ENCODE peak calls at places on chromosomes 6 and 20, in four cellular contexts. H is lower lobe of right lung, L is osteoblast, V is A549. G is an unnamed sample. For H3K4me1, the result is how much of the 10 kb centered on the place peaks cover.

GRCh38 chr6:169881398-169881797 is 130.0 kb downstream of the ERMARD start:
- DNase-seq in V (no peak), L (no peak), H (no peak), G (peak)

GRCh38 chr20:37542281-37542680 is 14.6 kb upstream of the BLCAP start:
- DNase-seq in V (peak), H (no peak), L (no peak), G (no peak)

GRCh38 chr6:115706981-115707380 is 353.7 kb downstream of the FRK start:
- DNase-seq in H (no peak), L (no peak), V (no peak), G (no peak)

GRCh38 chr6:148980234-148980633 is 233.4 kb downstream of the UST start:
- DNase-seq in L (no peak), V (no peak), H (no peak), G (no peak)

GRCh38 chr20:47720636-47721427 is 64.4 kb downstream of the SULF2 start:
- DNase-seq in H (no peak), L (no peak), V (no peak), G (no peak)

GRCh38 chr6:145214570-145214969 is 520.8 kb downstream of the EPM2A start:
- DNase-seq in V (peak), H (no peak), L (no peak), G (no peak)

GRCh38 chr6:3869632-3870527 is 20.7 kb downstream of the FAM50B start:
- DNase-seq in L (no peak), H (no peak), V (peak), G (no peak)

GRCh38 chr20:46013826-46014516 is 5.3 kb downstream of the MMP9 start:
- DNase-seq in V (peak), H (peak), L (peak), G (peak)

GRCh38 chr6:162798546-162798945 is 70.8 kb downstream of the PACRG start:
- DNase-seq in H (no peak), L (no peak), V (no peak), G (no peak)

GRCh38 chr6:135318728-135319469 is 137.8 kb downstream of the MYB start:
- DNase-seq in V (no peak), H (no peak), L (no peak), G (no peak)

GRCh38 chr6:20028143-20028542 is 184.1 kb downstream of the MBOAT1 start:
- DNase-seq in L (no peak), V (no peak), H (no peak), G (no peak)

GRCh38 chr20:62876826-62877728 is 15.5 kb upstream of the TCFL5 start:
- DNase-seq in H (no peak), V (no peak), L (peak), G (peak)

GRCh38 chr20:46850416-46850815 is 44.2 kb upstream of the EYA2 start:
- DNase-seq in L (no peak), V (no peak), H (no peak), G (no peak)

GRCh38 chr6:37631295-37631694 is 66.4 kb downstream of the MDGA1 start:
- DNase-seq in V (no peak), H (no peak), L (no peak), G (no peak)

GRCh38 chr6:1222426-1223311 is 89.2 kb upstream of the FOXQ1 start:
- DNase-seq in V (no peak), H (no peak), L (no peak), G (no peak)

GRCh38 chr20:2164421-2164820 is 62.8 kb downstream of the STK35 start:
- DNase-seq in L (no peak), V (no peak), H (no peak), G (no peak)

GRCh38 chr20:24567508-24567907 is 98.1 kb downstream of the SYNDIG1 start:
- DNase-seq in L (no peak), V (no peak), H (no peak), G (no peak)

GRCh38 chr20:47603260-47603659 is 101.6 kb downstream of the NCOA3 start:
- DNase-seq in L (no peak), V (no peak), H (no peak), G (no peak)

GRCh38 chr6:129447166-129447565 is 262.8 kb downstream of the ARHGAP18 start:
- DNase-seq in H (no peak), L (no peak), V (no peak), G (no peak)

GRCh38 chr6:130680118-130680517 is 147.1 kb upstream of the SMLR1 start:
- DNase-seq in H (no peak), V (no peak), L (no peak), G (no peak)

GRCh38 chr20:55974491-55975202 is 30.7 kb downstream of the CBLN4 start:
- DNase-seq in L (no peak), H (no peak), V (no peak), G (no peak)

GRCh38 chr20:2914160-2914559 is 40.9 kb downstream of the PTPRA start:
- DNase-seq in L (peak), V (peak), H (no peak), G (no peak)

GRCh38 chr6:129936329-129937165 is 75.4 kb upstream of the TMEM244 start:
- DNase-seq in H (peak), V (peak), L (no peak), G (no peak)

DNA sequence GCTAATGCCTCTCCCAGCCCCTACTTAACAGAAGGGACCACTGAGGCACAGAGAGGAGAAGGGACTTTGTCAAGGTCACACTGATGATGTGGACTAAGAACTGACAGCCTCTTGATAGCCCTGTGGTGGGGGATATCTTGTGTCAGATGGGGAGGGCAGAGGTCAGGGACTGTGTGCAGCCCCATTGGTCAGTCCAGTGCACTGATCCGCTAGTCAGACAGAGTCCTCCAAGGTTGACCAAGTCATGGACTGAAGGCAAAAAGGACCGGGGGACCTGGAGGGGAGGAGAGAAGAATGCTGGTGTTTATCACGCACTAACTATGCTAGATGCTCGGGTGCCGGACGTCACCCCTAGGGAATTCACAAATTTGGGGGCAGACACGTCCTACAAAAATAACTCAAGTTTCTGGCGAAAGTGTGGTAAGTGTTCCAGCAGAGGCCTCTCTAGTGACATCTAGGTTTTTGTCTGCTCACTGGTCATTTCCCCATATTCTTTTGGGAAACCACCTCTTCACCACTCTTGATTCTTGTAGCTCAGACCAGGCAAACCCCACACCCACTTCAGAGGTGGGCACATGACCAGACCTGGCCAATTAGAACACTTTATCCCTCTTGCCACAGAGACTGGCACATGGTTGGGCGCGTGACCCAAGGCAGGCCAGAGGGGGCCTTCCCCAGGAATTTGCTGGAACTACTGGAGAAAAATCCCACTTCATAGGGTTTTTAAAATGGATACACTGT is 21.0 kb downstream of the TCF15 start:
- DNase-seq in H (no peak), V (peak), L (peak), G (no peak)
- H3K4me1 ChIP-seq in H (under half), V (under half), L (under half), G (under half)

GRCh38 chr6:89536230-89536629 is 102.3 kb downstream of the LYRM2 start:
- DNase-seq in L (no peak), V (no peak), H (no peak), G (no peak)
- TF ChIP-seq CTCF in L (no peak), V (no peak), H (no peak), G (no peak)

GRCh38 chr6:44974511-44974910 is 353.6 kb upstream of the RUNX2 start:
- DNase-seq in L (no peak), V (no peak), H (no peak), G (no peak)
- H3K4me1 ChIP-seq in L (under half), V (under half), H (under half), G (under half)

GRCh38 chr6:28395918-28396317 is 3.6 kb downstream of the ZSCAN12 start:
- DNase-seq in H (no peak), L (no peak), V (no peak), G (no peak)

GRCh38 chr6:28400122-28400451 is 540 bp upstream of the ZSCAN12 start:
- DNase-seq in V (no peak), H (no peak), L (no peak), G (no peak)

GRCh38 chr6:28390688-28391087 is 8.9 kb downstream of the ZSCAN12 start:
- DNase-seq in H (no peak), L (no peak), V (no peak), G (no peak)

GRCh38 chr6:28399370-28400121 is at the start of gene ZSCAN12:
- DNase-seq in H (peak), L (peak), V (peak), G (peak)

GRCh38 chr6:28393912-28394662 is 5.5 kb downstream of the ZSCAN12 start:
- DNase-seq in H (no peak), V (no peak), L (peak), G (no peak)
- TF ChIP-seq CTCF in H (no peak), V (no peak), L (peak), G (no peak)

GRCh38 chr6:87671555-87672029 is 30.4 kb downstream of the AKIRIN2 start:
- DNase-seq in V (peak), L (peak), H (no peak), G (no peak)
- H3K4me1 ChIP-seq in V (half or more), L (under half), H (under half), G (under half)

G was measured in spleen.